ENCODE peak calls at places on chromosomes 7 and 10, in six cellular contexts. One of them, this sample, is unnamed.

GRCh38 chr7:48511021-48511579 is 339.8 kb downstream of the ABCA13 start:
- DNase-seq in endothelial cell of umbilical vein: no peak
- DNase-seq in K562: no peak
- DNase-seq in H1: no peak
- DNase-seq in HepG2: no peak
- DNase-seq in WTC11: no peak
- DNase-seq in this sample: no peak

GRCh38 chr7:26190417-26190869 is 10.1 kb downstream of the HNRNPA2B1 start:
- DNase-seq in endothelial cell of umbilical vein: no peak
- DNase-seq in WTC11: no peak
- DNase-seq in K562: no peak
- DNase-seq in H1: no peak
- DNase-seq in HepG2: no peak
- DNase-seq in this sample: no peak

GRCh38 chr10:16401416-16401815 is 35.4 kb upstream of the PTER start:
- DNase-seq in WTC11: no peak
- DNase-seq in HepG2: no peak
- DNase-seq in K562: no peak
- DNase-seq in H1: no peak
- DNase-seq in endothelial cell of umbilical vein: no peak
- DNase-seq in this sample: no peak

GRCh38 chr10:124590216-124591122 is 128.8 kb downstream of the LHPP start:
- DNase-seq in HepG2: no peak
- DNase-seq in endothelial cell of umbilical vein: no peak
- DNase-seq in K562: no peak
- DNase-seq in WTC11: no peak
- DNase-seq in H1: no peak
- DNase-seq in this sample: no peak

GRCh38 chr10:99983280-99983988 is 26.3 kb downstream of the DNMBP start:
- DNase-seq in WTC11: no peak
- DNase-seq in HepG2: peak
- DNase-seq in H1: no peak
- DNase-seq in endothelial cell of umbilical vein: peak
- DNase-seq in K562: peak
- DNase-seq in this sample: no peak

GRCh38 chr7:111140091-111140870 is 49.4 kb downstream of the LRRN3 start:
- DNase-seq in endothelial cell of umbilical vein: no peak
- DNase-seq in WTC11: no peak
- DNase-seq in H1: no peak
- DNase-seq in K562: no peak
- DNase-seq in HepG2: no peak
- DNase-seq in this sample: no peak

GRCh38 chr10:119222531-119222930 is 15.2 kb downstream of the GRK5 start:
- DNase-seq in H1: no peak
- DNase-seq in K562: no peak
- DNase-seq in endothelial cell of umbilical vein: no peak
- DNase-seq in WTC11: no peak
- DNase-seq in HepG2: peak
- DNase-seq in this sample: no peak

GRCh38 chr7:93310346-93310745 is 78.2 kb downstream of the VPS50 start:
- DNase-seq in K562: no peak
- DNase-seq in HepG2: no peak
- DNase-seq in endothelial cell of umbilical vein: peak
- DNase-seq in WTC11: no peak
- DNase-seq in H1: no peak
- DNase-seq in this sample: no peak

GRCh38 chr7:139041378-139042053 is 5.7 kb upstream of the ZC3HAV1L start:
- DNase-seq in endothelial cell of umbilical vein: no peak
- DNase-seq in K562: no peak
- DNase-seq in H1: no peak
- DNase-seq in WTC11: no peak
- DNase-seq in HepG2: no peak
- DNase-seq in this sample: no peak

GRCh38 chr10:50152792-50153272 is 85.1 kb downstream of the WASHC2A start:
- DNase-seq in WTC11: peak
- DNase-seq in endothelial cell of umbilical vein: no peak
- DNase-seq in HepG2: no peak
- DNase-seq in K562: no peak
- DNase-seq in H1: peak
- DNase-seq in this sample: no peak

GRCh38 chr10:121880842-121881423 is 46.9 kb downstream of the ATE1 start:
- DNase-seq in H1: no peak
- DNase-seq in HepG2: peak
- DNase-seq in WTC11: no peak
- DNase-seq in K562: no peak
- DNase-seq in endothelial cell of umbilical vein: peak
- DNase-seq in this sample: no peak

GRCh38 chr10:6669269-6669859 is 89.3 kb upstream of the PRKCQ start:
- DNase-seq in K562: peak
- DNase-seq in endothelial cell of umbilical vein: peak
- DNase-seq in H1: no peak
- DNase-seq in HepG2: peak
- DNase-seq in WTC11: no peak
- DNase-seq in this sample: peak

GRCh38 chr10:93542358-93542791 is 24.1 kb upstream of the FFAR4 start:
- DNase-seq in WTC11: no peak
- DNase-seq in H1: no peak
- DNase-seq in K562: no peak
- DNase-seq in HepG2: no peak
- DNase-seq in endothelial cell of umbilical vein: peak
- DNase-seq in this sample: peak

GRCh38 chr7:105779856-105780815 is 96.3 kb downstream of the ATXN7L1 start:
- DNase-seq in H1: no peak
- DNase-seq in WTC11: no peak
- DNase-seq in K562: no peak
- DNase-seq in endothelial cell of umbilical vein: no peak
- DNase-seq in HepG2: no peak
- DNase-seq in this sample: no peak

GRCh38 chr10:132585732-132586722 is 48.4 kb downstream of the INPP5A start:
- DNase-seq in WTC11: peak
- DNase-seq in endothelial cell of umbilical vein: no peak
- DNase-seq in HepG2: no peak
- DNase-seq in K562: no peak
- DNase-seq in H1: no peak
- DNase-seq in this sample: no peak

GRCh38 chr10:60943372-60944158 is 420 bp downstream of the RHOBTB1 start:
- DNase-seq in H1: peak
- DNase-seq in WTC11: peak
- DNase-seq in K562: peak
- DNase-seq in endothelial cell of umbilical vein: peak
- DNase-seq in HepG2: peak
- DNase-seq in this sample: peak

GRCh38 chr10:30630571-30630970 is 1.0 kb upstream of the LYZL2 start:
- DNase-seq in K562: no peak
- DNase-seq in endothelial cell of umbilical vein: no peak
- DNase-seq in HepG2: no peak
- DNase-seq in WTC11: no peak
- DNase-seq in H1: no peak
- DNase-seq in this sample: no peak

GRCh38 chr10:64379898-64380297 is 858.7 kb downstream of the REEP3 start:
- DNase-seq in H1: no peak
- DNase-seq in K562: no peak
- DNase-seq in endothelial cell of umbilical vein: no peak
- DNase-seq in WTC11: no peak
- DNase-seq in HepG2: peak
- DNase-seq in this sample: peak

GRCh38 chr7:45098983-45099839 is 10.4 kb upstream of the NACAD start:
- DNase-seq in K562: no peak
- DNase-seq in HepG2: no peak
- DNase-seq in H1: no peak
- DNase-seq in endothelial cell of umbilical vein: no peak
- DNase-seq in WTC11: no peak
- DNase-seq in this sample: no peak

GRCh38 chr10:59906417-59907202 is at the start of gene CCDC6:
- DNase-seq in endothelial cell of umbilical vein: peak
- DNase-seq in HepG2: peak
- DNase-seq in K562: peak
- DNase-seq in H1: peak
- DNase-seq in WTC11: peak
- DNase-seq in this sample: peak

GRCh38 chr7:117582219-117582704 is 102.4 kb downstream of the CFTR start:
- DNase-seq in endothelial cell of umbilical vein: no peak
- DNase-seq in WTC11: peak
- DNase-seq in HepG2: no peak
- DNase-seq in H1: no peak
- DNase-seq in K562: no peak
- DNase-seq in this sample: peak

GRCh38 chr7:136325578-136325977 is 348.4 kb upstream of the MTPN start:
- DNase-seq in K562: no peak
- DNase-seq in WTC11: no peak
- DNase-seq in H1: no peak
- DNase-seq in endothelial cell of umbilical vein: no peak
- DNase-seq in HepG2: no peak
- DNase-seq in this sample: no peak

DNA sequence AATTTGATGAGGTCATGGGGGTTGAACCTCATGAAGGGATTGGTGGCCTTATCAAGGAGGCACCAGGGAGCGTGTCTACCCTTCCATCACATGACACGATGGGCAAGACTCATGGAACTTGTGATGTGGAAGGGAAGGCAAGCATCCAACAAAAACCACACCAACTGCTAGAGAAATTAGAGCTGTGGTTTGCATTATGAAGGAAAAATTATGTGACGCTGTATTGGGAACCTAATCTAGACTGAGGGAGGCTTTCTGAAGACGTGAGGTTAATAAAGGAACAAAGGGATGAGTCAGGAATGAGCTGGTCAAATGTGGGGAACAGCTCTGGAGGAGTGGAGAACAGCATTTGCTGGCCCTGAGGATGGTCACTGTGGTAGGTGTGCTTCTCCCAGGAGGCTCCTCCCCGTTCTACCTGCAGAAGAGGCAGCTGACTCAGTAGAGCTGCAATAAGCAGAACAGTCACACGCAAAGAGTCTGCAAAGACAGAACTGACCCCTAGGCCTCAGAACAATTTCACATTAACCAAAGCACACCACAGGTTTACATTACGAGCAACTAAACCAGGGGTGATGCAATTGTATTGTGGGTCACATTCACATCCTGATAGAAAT is 236.6 kb upstream of the GRB10 start:
- DNase-seq in endothelial cell of umbilical vein: no peak
- DNase-seq in K562: no peak
- DNase-seq in WTC11: no peak
- DNase-seq in H1: peak
- DNase-seq in HepG2: no peak
- DNase-seq in this sample: no peak
- TF ChIP-seq JUN in endothelial cell of umbilical vein: no peak
- TF ChIP-seq JUN in K562: no peak
- TF ChIP-seq JUN in WTC11: no peak
- TF ChIP-seq JUN in H1: no peak
- TF ChIP-seq JUN in HepG2: no peak
- TF ChIP-seq JUN in this sample: no peak

DNA sequence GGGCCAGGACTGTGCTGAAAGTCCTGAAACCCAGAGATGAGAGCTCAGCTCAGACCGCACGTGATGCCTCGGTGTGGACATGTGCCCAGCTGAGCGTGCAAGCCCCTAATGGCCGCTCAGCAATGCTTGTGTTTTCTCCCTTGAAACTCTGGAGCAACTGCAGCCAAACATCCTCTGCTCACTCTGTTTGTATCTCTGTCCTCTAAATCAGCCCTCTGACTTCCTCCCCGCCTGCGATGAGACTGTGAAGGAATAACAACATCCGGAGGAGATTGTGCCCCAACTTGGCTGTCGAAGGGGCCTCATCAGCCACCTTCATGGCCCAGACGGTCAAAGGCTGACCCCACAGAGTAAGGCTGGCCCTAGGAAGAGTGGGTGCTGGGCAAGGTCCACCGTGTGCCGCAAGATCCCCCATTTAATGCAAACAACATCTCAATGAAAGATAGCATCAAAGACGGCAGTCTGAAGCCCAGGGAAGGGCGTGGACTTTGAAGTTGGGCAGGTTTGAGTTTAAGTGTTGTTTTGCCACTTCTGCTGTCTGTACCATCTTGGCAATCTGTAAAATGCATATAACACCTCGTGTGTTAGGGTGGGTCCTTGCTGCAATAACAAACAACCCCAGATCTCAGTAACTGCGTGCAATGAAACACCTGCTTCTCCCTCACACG is 39.9 kb downstream of the CALML3 start:
- DNase-seq in K562: no peak
- DNase-seq in endothelial cell of umbilical vein: no peak
- DNase-seq in HepG2: no peak
- DNase-seq in H1: no peak
- DNase-seq in WTC11: no peak
- DNase-seq in this sample: no peak
- TF ChIP-seq JUN in K562: no peak
- TF ChIP-seq JUN in endothelial cell of umbilical vein: no peak
- TF ChIP-seq JUN in HepG2: no peak
- TF ChIP-seq JUN in H1: no peak
- TF ChIP-seq JUN in WTC11: no peak
- TF ChIP-seq JUN in this sample: no peak

GRCh38 chr7:142334806-142335205 is 76.9 kb upstream of the PRSS58 start:
- DNase-seq in K562: no peak
- DNase-seq in WTC11: no peak
- DNase-seq in HepG2: no peak
- DNase-seq in H1: no peak
- DNase-seq in endothelial cell of umbilical vein: no peak
- DNase-seq in this sample: no peak

GRCh38 chr7:142334236-142334635 is 76.4 kb upstream of the PRSS58 start:
- DNase-seq in H1: no peak
- DNase-seq in endothelial cell of umbilical vein: no peak
- DNase-seq in K562: no peak
- DNase-seq in WTC11: no peak
- DNase-seq in HepG2: no peak
- DNase-seq in this sample: no peak

GRCh38 chr7:142337406-142338001 is 79.6 kb upstream of the PRSS58 start:
- DNase-seq in endothelial cell of umbilical vein: no peak
- DNase-seq in K562: no peak
- DNase-seq in H1: no peak
- DNase-seq in HepG2: no peak
- DNase-seq in WTC11: no peak
- DNase-seq in this sample: no peak

GRCh38 chr7:142338633-142339501 is 81.0 kb upstream of the PRSS58 start:
- DNase-seq in H1: peak
- DNase-seq in WTC11: peak
- DNase-seq in HepG2: no peak
- DNase-seq in K562: no peak
- DNase-seq in endothelial cell of umbilical vein: no peak
- DNase-seq in this sample: peak
- TF ChIP-seq JUN in H1: no peak
- TF ChIP-seq JUN in WTC11: no peak
- TF ChIP-seq JUN in HepG2: no peak
- TF ChIP-seq JUN in K562: no peak
- TF ChIP-seq JUN in endothelial cell of umbilical vein: no peak
- TF ChIP-seq JUN in this sample: no peak

GRCh38 chr10:112092529-112092928 is 91.0 kb downstream of the GPAM start:
- DNase-seq in endothelial cell of umbilical vein: no peak
- DNase-seq in K562: no peak
- DNase-seq in HepG2: no peak
- DNase-seq in WTC11: no peak
- DNase-seq in H1: no peak
- DNase-seq in this sample: no peak

DNA sequence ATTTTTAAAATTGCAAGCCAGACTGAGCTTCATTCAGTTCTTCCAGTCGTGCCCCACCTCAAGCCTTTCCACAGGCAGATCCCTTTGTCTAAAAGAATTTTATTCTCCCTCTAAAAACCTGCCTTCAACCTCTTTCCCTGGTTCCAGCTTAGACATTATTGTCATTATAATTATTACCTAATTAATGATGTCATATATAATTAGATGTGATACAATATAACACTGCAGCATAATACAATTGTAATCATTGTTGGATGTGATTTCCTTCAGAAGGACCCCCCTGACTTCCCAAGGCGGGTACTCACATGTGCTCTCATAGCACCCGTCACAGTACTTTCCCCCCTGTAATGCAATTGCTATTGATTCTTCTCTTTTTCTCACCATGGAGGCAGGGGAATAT is 88.6 kb downstream of the GPAM start:
- DNase-seq in H1: no peak
- DNase-seq in WTC11: no peak
- DNase-seq in K562: no peak
- DNase-seq in endothelial cell of umbilical vein: no peak
- DNase-seq in HepG2: no peak
- DNase-seq in this sample: no peak
- TF ChIP-seq JUN in H1: no peak
- TF ChIP-seq JUN in WTC11: no peak
- TF ChIP-seq JUN in K562: no peak
- TF ChIP-seq JUN in endothelial cell of umbilical vein: no peak
- TF ChIP-seq JUN in HepG2: no peak
- TF ChIP-seq JUN in this sample: no peak